ENCODE peak calls at places on chromosomes 6 and 20, in eight cellular contexts. V is stomach, Z is spleen, Y is IMR-90, R is HCT116, I is breast epithelium, D is K562, E is tibial nerve. N is an unnamed sample. For H3K27me3, the result is how much of the 10 kb centered on the place peaks cover.

GRCh38 chr6:123105561-123105960 is 109.5 kb downstream of the CLVS2 start:
- DNase-seq in E (no peak), D (no peak), V (no peak), Y (no peak), Z (no peak), R (no peak), I (no peak), N (no peak)

GRCh38 chr6:10511477-10511876 is 9.7 kb upstream of the GCNT2 start:
- DNase-seq in Y (no peak), I (no peak), D (no peak), Z (no peak), E (no peak), R (no peak), V (no peak), N (no peak)

GRCh38 chr6:141261672-141262060 is 871.1 kb upstream of the GJE1 start:
- DNase-seq in I (no peak), V (no peak), R (no peak), D (no peak), Y (no peak), Z (no peak), E (no peak), N (no peak)

GRCh38 chr20:50729925-50730764 is 1.2 kb upstream of the PARD6B start:
- DNase-seq in Z (peak), R (no peak), D (peak), I (no peak), V (no peak), E (no peak), Y (no peak), N (no peak)

GRCh38 chr20:58327211-58327610 is 17.7 kb downstream of the RAB22A start:
- DNase-seq in Z (no peak), D (peak), R (no peak), I (no peak), V (no peak), E (no peak), Y (no peak), N (no peak)

GRCh38 chr6:24245275-24245674 is 112.6 kb downstream of the DCDC2 start:
- DNase-seq in I (no peak), R (no peak), V (no peak), D (no peak), E (no peak), Z (no peak), Y (no peak), N (no peak)

GRCh38 chr20:36878913-36879312 is 3.0 kb downstream of the TLDC2 start:
- DNase-seq in V (no peak), D (no peak), R (no peak), E (no peak), I (no peak), Z (peak), Y (no peak), N (no peak)

GRCh38 chr20:51966296-51966971 is 164.1 kb upstream of the SALL4 start:
- DNase-seq in D (peak), Y (peak), R (peak), Z (no peak), V (peak), I (no peak), E (peak), N (peak)

GRCh38 chr6:131778134-131778533 is 29.7 kb upstream of the ENPP1 start:
- DNase-seq in R (no peak), Z (no peak), V (no peak), D (no peak), Y (peak), E (no peak), I (no peak), N (no peak)

GRCh38 chr20:37453288-37453687 is 67.8 kb upstream of the NNAT start:
- DNase-seq in I (no peak), Z (no peak), D (no peak), V (no peak), E (no peak), R (no peak), Y (no peak), N (no peak)

GRCh38 chr20:58192567-58192966 is 35.9 kb downstream of the ANKRD60 start:
- DNase-seq in Y (no peak), R (no peak), V (no peak), Z (no peak), D (peak), E (no peak), I (no peak), N (no peak)

GRCh38 chr20:24771651-24772061 is 177.4 kb upstream of the CST7 start:
- DNase-seq in Y (no peak), V (peak), I (peak), R (no peak), Z (peak), D (no peak), E (no peak), N (peak)

GRCh38 chr6:19731286-19731685 is 105.9 kb upstream of the ID4 start:
- DNase-seq in D (no peak), Y (peak), V (no peak), E (no peak), I (no peak), Z (no peak), R (peak), N (no peak)

GRCh38 chr6:137875606-137876005 is 8.5 kb downstream of the TNFAIP3 start:
- DNase-seq in Y (no peak), V (no peak), Z (no peak), E (no peak), I (no peak), R (no peak), D (no peak), N (no peak)

GRCh38 chr6:105087571-105088211 is 92.1 kb downstream of the POPDC3 start:
- DNase-seq in I (no peak), Y (peak), E (peak), V (peak), D (peak), R (peak), Z (no peak), N (no peak)

GRCh38 chr6:11007715-11008608 is 36.1 kb downstream of the ELOVL2 start:
- DNase-seq in I (no peak), V (no peak), Y (peak), R (peak), Z (no peak), E (no peak), D (no peak), N (no peak)

GRCh38 chr6:32108094-32108627 is 977 bp downstream of the TNXB start:
- DNase-seq in R (no peak), Z (no peak), V (peak), D (peak), Y (peak), E (peak), I (no peak), N (peak)

GRCh38 chr20:13220194-13220856 is 749 bp upstream of the ISM1 start:
- DNase-seq in I (peak), D (no peak), Y (peak), V (peak), Z (peak), R (no peak), E (peak), N (no peak)

GRCh38 chr20:61253640-61254511 is 1.8 kb downstream of the CDH4 start:
- DNase-seq in D (no peak), E (no peak), I (no peak), V (no peak), R (no peak), Z (no peak), Y (peak), N (no peak)

GRCh38 chr6:7468382-7469081 is 72.9 kb upstream of the DSP start:
- DNase-seq in Y (peak), V (no peak), Z (no peak), E (no peak), R (peak), D (peak), I (no peak), N (no peak)

GRCh38 chr6:24524801-24525200 is 30.0 kb downstream of the ALDH5A1 start:
- DNase-seq in Z (no peak), R (peak), Y (peak), E (no peak), I (no peak), D (peak), V (no peak), N (no peak)

GRCh38 chr6:105500693-105501092 is 97.8 kb upstream of the PREP start:
- DNase-seq in E (no peak), R (no peak), Z (no peak), I (no peak), Y (no peak), D (no peak), V (no peak), N (no peak)

GRCh38 chr6:101663099-101663498 is 269.6 kb downstream of the GRIK2 start:
- DNase-seq in I (no peak), E (no peak), V (no peak), Y (no peak), D (no peak), Z (no peak), R (no peak), N (no peak)

GRCh38 chr6:101666256-101666655 is 272.7 kb downstream of the GRIK2 start:
- DNase-seq in E (no peak), V (peak), I (no peak), D (no peak), Z (no peak), R (peak), Y (peak), N (no peak)

DNA sequence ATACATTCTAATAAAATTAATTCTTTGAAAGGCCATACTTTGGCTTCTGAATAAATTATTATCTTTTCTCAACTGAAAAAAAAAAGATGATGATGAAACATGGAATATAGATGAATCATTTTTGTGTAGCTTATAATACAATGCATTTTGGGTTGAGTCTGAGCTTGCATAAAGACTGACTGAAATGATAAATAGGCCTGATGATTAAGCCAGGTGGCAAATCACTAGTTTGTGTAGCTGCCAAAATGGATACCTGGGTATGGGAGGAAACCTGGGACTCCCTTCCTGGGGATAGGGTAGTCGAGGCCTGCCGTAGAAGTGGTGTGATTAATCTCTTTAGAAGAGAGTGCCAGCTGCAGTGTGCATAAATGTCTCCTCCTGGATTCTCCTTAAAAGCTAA is 275.0 kb downstream of the GRIK2 start:
- DNase-seq in I (no peak), V (no peak), R (no peak), D (no peak), E (no peak), Z (no peak), Y (no peak), N (no peak)
- TF ChIP-seq POLR2A in I (no peak), V (no peak), R (no peak), D (no peak), E (no peak), Z (no peak), Y (no peak), N (no peak)

GRCh38 chr6:53424976-53425718 is 76.4 kb upstream of the ELOVL5 start:
- DNase-seq in Y (no peak), D (no peak), I (no peak), R (no peak), E (no peak), Z (no peak), V (no peak), N (no peak)
- H3K27me3 ChIP-seq in Y (under half), D (under half), I (under half), R (under half), E (under half), Z (under half), V (under half), N (under half)

DNA sequence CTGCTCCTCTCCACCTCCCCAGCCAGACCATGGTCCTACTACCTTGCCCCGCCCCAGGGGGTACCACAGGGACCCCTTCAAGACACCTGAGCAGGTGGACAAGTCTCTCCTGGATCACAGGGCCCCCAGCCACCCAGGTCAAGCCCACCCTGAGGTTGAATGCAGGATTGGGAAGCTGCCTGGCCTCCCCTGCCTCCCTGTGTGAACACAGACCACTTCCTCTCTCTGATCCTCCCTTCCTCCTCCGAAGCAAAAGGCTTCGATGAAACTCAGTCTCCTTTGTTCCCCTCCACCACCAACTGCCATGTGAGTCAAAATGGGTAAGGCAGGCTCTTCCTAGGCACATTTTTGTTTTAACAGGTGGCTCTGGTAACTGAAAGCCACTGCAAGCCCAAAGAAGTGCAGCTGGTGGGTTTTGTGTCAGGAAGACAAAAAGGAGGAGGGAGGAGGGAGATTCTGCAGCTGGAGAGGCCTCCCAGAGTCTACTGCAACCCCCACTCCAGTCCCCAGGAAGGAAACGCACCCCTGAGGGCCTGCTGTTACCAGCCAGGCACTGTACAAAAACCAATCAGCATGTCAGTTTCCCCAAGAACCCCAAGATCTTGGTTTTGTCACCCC is 5.4 kb downstream of the ADA start:
- DNase-seq in D (no peak), R (no peak), Y (peak), Z (peak), I (no peak), V (no peak), E (no peak), N (no peak)
- TF ChIP-seq POLR2A in D (no peak), R (no peak), Y (no peak), Z (no peak), I (no peak), V (no peak), E (no peak), N (no peak)

DNA sequence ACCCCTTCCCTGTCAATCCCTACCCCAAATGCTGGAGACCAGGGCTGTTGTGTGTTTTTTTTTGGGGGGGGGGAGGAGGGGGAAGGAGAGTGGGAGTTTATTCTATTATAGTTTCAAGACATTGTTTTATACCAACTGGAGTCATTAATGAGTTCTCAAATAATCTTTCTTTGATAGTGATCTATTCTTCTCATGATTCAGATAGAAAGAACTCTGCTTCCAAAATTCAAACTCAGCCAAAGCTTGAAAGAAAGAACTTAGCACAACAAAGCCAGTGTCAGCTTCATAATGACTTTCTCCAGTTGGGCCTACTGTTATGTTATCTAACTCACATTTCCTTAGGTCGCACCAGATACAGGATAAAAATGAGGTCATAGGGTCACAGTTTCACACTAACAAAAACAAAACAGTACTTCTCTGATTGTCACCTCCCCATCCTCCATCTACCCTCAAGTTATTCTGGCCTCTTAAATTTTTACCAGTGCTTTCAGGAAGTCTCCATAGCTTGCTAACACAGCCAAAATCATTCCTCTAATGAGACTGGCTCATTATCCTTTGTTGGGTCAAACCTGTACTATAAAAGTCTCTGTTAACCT is 19.0 kb upstream of the MAP3K7 start:
- DNase-seq in R (no peak), Y (no peak), V (no peak), E (no peak), Z (no peak), I (no peak), D (no peak), N (no peak)
- H3K27me3 ChIP-seq in R (under half), Y (under half), V (under half), E (under half), Z (under half), I (under half), D (under half), N (under half)

GRCh38 chr20:21190866-21191265 is 65.0 kb downstream of the KIZ start:
- DNase-seq in V (no peak), I (no peak), E (no peak), Y (no peak), R (no peak), D (no peak), Z (no peak), N (no peak)

GRCh38 chr20:21191839-21192238 is 66.0 kb downstream of the KIZ start:
- DNase-seq in E (no peak), V (no peak), I (no peak), Y (no peak), R (no peak), Z (no peak), D (no peak), N (no peak)

GRCh38 chr20:21184810-21185209 is 58.9 kb downstream of the KIZ start:
- DNase-seq in Z (no peak), R (no peak), Y (peak), I (no peak), E (no peak), V (no peak), D (no peak), N (no peak)

GRCh38 chr20:21185849-21186248 is 60.0 kb downstream of the KIZ start:
- DNase-seq in R (no peak), Y (no peak), Z (no peak), D (no peak), I (no peak), E (no peak), V (no peak), N (no peak)

GRCh38 chr20:21189761-21190523 is 64.1 kb downstream of the KIZ start:
- DNase-seq in I (no peak), R (no peak), D (no peak), E (no peak), Z (no peak), V (no peak), Y (no peak), N (no peak)
- TF ChIP-seq POLR2A in I (no peak), R (no peak), D (no peak), E (no peak), Z (no peak), V (no peak), Y (no peak), N (no peak)

DNA sequence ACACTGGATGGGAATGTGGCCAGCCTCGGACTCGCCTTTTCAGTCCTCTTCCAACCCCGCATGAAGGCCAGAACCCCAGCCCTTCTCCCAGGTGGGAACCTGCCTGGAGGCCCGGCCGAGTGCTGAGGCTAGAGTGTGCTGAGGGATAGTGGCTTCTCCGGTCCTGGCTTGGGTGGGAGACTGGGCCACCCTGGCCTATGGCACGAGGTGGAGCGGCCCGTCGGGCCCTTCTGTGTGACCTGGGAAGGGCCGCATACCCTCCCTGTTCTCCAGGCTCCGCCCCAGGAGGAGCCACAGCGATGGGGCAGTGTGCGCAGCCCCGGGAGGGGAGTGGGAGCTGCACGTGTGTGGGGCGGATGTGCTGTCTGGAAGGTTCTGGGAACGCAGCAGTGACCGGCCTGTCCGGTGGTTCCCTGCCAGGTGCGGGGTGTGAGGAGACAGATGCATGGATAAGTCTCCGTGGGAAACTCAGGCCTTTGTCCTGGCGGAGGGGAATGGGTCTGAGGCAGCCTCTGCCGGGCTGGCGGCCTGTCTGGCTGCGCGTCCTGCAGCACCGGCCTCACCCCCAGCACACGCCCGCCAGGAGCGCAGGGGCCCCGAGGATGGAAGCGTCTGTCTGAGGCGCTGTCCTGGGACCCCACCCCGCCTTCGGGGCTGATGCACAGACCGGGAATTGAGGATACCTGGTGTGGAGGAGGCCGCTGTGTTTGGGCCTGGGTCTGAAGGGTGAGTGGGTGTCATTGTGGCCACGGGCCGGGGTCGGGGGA is 1.1 kb upstream of the BHLHE23 start:
- DNase-seq in E (no peak), I (no peak), Y (no peak), V (no peak), Z (no peak), D (no peak), R (no peak), N (no peak)
- H3K27me3 ChIP-seq in E (half or more), I (half or more), Y (half or more), V (half or more), Z (half or more), D (under half), R (under half), N (half or more)

DNA sequence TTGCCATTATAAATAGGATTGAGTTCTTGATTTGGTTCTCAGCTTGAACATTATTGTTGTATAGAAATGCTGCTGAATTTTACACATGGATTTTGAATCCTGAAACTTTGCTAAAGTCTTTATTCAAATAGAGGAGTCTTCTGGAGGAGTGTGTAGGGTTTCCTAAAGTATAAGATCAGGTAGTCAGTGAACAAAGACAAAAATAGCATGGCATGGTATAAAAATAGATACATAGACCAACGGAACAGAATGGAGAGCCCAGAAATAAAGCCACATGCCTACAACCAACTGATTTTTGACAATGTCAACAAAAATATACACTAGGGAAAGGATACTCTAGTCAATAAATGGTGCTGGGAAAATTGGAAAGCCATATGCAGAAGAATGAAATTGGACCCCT is 740.1 kb downstream of the QKI start:
- DNase-seq in E (no peak), R (no peak), I (no peak), D (no peak), Z (no peak), Y (no peak), V (no peak), N (no peak)
- TF ChIP-seq POLR2A in E (no peak), R (no peak), I (no peak), D (no peak), Z (no peak), Y (no peak), V (no peak), N (no peak)

GRCh38 chr6:83488861-83489260 is 23.5 kb upstream of the PRSS35 start:
- DNase-seq in D (no peak), I (no peak), R (no peak), Y (no peak), Z (no peak), V (no peak), E (no peak), N (no peak)
- H3K27me3 ChIP-seq in D (under half), I (under half), R (under half), Y (under half), Z (under half), V (under half), E (under half), N (under half)

N was measured in Peyer's patch.